ENCODE peak calls at places on chromosomes 5 and 9, in four cellular contexts. K, L, A and B are unnamed samples.

GRCh38 chr9:118782790-118783463 is 586.3 kb downstream of the BRINP1 start:
- DNase-seq in K (no peak), L (no peak), A (no peak), B (no peak)

GRCh38 chr5:96242536-96242935 is 190.5 kb downstream of the PCSK1 start:
- DNase-seq in K (no peak), L (no peak), A (peak; percentile 8), B (no peak)

GRCh38 chr9:30796806-30797205 is 1587.6 kb upstream of the ACO1 start:
- DNase-seq in K (no peak), L (no peak), A (no peak), B (no peak)

GRCh38 chr9:131722260-131722659 is 17.6 kb downstream of the RAPGEF1 start:
- DNase-seq in K (no peak), L (no peak), A (no peak), B (no peak)

GRCh38 chr5:23466401-23466886 is 41.0 kb upstream of the PRDM9 start:
- DNase-seq in K (no peak), L (no peak), A (no peak), B (no peak)

GRCh38 chr5:146048994-146049703 is 56.2 kb downstream of the PLAC8L1 start:
- DNase-seq in K (peak; percentile 76), L (peak; percentile 68), A (peak; percentile 84), B (peak; percentile 65)

GRCh38 chr9:129482521-129483466 is 138.1 kb downstream of the C9orf50 start:
- DNase-seq in K (no peak), L (no peak), A (peak; percentile 84), B (peak; percentile 49)

GRCh38 chr9:135565141-135565628 is 3.6 kb downstream of the PAEP start:
- DNase-seq in K (no peak), L (no peak), A (no peak), B (no peak)

GRCh38 chr9:20559236-20559896 is 62.9 kb downstream of the MLLT3 start:
- DNase-seq in K (no peak), L (no peak), A (peak; percentile 29), B (no peak)

GRCh38 chr9:88777498-88778312 is 213.6 kb upstream of the S1PR3 start:
- DNase-seq in K (peak; percentile 34), L (no peak), A (peak; percentile 60), B (no peak)

GRCh38 chr5:150780180-150780692 is 1.7 kb downstream of the SMIM3 start:
- DNase-seq in K (no peak), L (no peak), A (peak; percentile 79), B (no peak)

GRCh38 chr5:157248771-157249475 is 17.0 kb upstream of the CYFIP2 start:
- DNase-seq in K (no peak), L (no peak), A (no peak), B (no peak)

GRCh38 chr5:92552206-92553160 is 1028.5 kb downstream of the NR2F1-AS1 start:
- DNase-seq in K (no peak), L (no peak), A (peak; percentile 99), B (no peak)

GRCh38 chr9:79788662-79789061 is 216.9 kb downstream of the TLE4 start:
- DNase-seq in K (no peak), L (no peak), A (no peak), B (no peak)

GRCh38 chr5:1555808-1556681 is 32.3 kb upstream of the LPCAT1 start:
- DNase-seq in K (peak; percentile 44), L (no peak), A (no peak), B (no peak)

GRCh38 chr5:134079748-134080581 is 34.5 kb upstream of the TCF7 start:
- DNase-seq in K (no peak), L (no peak), A (no peak), B (no peak)

GRCh38 chr5:33261305-33261704 is 179.5 kb upstream of the TARS1 start:
- DNase-seq in K (no peak), L (no peak), A (peak; percentile 89), B (no peak)

GRCh38 chr5:127746756-127747155 is 43.6 kb downstream of the CCDC192 start:
- DNase-seq in K (no peak), L (no peak), A (peak; percentile 55), B (no peak)

GRCh38 chr5:138466900-138467710 is 1.8 kb downstream of the EGR1 start:
- DNase-seq in K (no peak), L (no peak), A (peak; percentile 38), B (no peak)

GRCh38 chr5:174935854-174936474 is 211.6 kb downstream of the MSX2 start:
- DNase-seq in K (peak; percentile 90), L (peak; percentile 83), A (peak; percentile 30), B (peak; percentile 61)

GRCh38 chr5:53871050-53871449 is 310.6 kb downstream of the NDUFS4 start:
- DNase-seq in K (no peak), L (no peak), A (no peak), B (no peak)

GRCh38 chr5:157870837-157871834 is 12.2 kb upstream of the CLINT1 start:
- DNase-seq in K (no peak), L (no peak), A (peak; percentile 54), B (no peak)

GRCh38 chr9:133717113-133718031 is 20.8 kb downstream of the SARDH start:
- DNase-seq in K (no peak), L (no peak), A (no peak), B (no peak)

GRCh38 chr9:24881361-24881760 is 335.7 kb upstream of the IZUMO3 start:
- DNase-seq in K (no peak), L (no peak), A (no peak), B (no peak)

GRCh38 chr9:93098236-93098946 is 2.4 kb downstream of the CARD19 start:
- DNase-seq in K (no peak), L (no peak), A (peak; percentile 98), B (no peak)

GRCh38 chr9:27184556-27185351 is 75.7 kb downstream of the TEK start:
- DNase-seq in K (no peak), L (no peak), A (no peak), B (no peak)

GRCh38 chr5:30103056-30104020 is 1090.1 kb upstream of the CDH6 start:
- DNase-seq in K (no peak), L (no peak), A (no peak), B (no peak)

GRCh38 chr9:105503873-105504272 is 54.1 kb upstream of the FKTN start:
- DNase-seq in K (no peak), L (no peak), A (peak; percentile 19), B (no peak)

GRCh38 chr9:85212209-85212608 is 529.5 kb downstream of the AGTPBP1 start:
- DNase-seq in K (no peak), L (no peak), A (no peak), B (no peak)

GRCh38 chr5:132269635-132270344 is 12.3 kb downstream of the PDLIM4 start:
- DNase-seq in K (peak; percentile 32), L (peak; percentile 10), A (no peak), B (no peak)
- H3K4me1 ChIP-seq in K (peaks cover 1% of the 10 kb centered on the region), L (no peaks in the 10 kb centered on the region), A (peaks cover 37% of the 10 kb centered on the region), B (peaks cover 28% of the 10 kb centered on the region)

GRCh38 chr5:14038341-14038959 is 94.0 kb upstream of the DNAH5 start:
- DNase-seq in K (no peak), L (no peak), A (peak; percentile 97), B (no peak)

GRCh38 chr5:14036514-14036913 is 92.0 kb upstream of the DNAH5 start:
- DNase-seq in K (no peak), L (peak; percentile 42), A (peak; percentile 69), B (no peak)

GRCh38 chr5:14035859-14036440 is 91.5 kb upstream of the DNAH5 start:
- DNase-seq in K (no peak), L (peak; percentile 71), A (peak; percentile 100), B (peak; percentile 54)

GRCh38 chr5:14034991-14035390 is 90.5 kb upstream of the DNAH5 start:
- DNase-seq in K (no peak), L (no peak), A (peak; percentile 42), B (no peak)

GRCh38 chr5:14036947-14037346 is 92.5 kb upstream of the DNAH5 start:
- DNase-seq in K (no peak), L (no peak), A (peak; percentile 52), B (no peak)
- H2BK120ac ChIP-seq in K (peak overlapping the region; percentile 29), L (peak overlapping the region; percentile 62), A (peak overlapping the region; percentile 100), B (peak overlapping the region; percentile 25)

DNA sequence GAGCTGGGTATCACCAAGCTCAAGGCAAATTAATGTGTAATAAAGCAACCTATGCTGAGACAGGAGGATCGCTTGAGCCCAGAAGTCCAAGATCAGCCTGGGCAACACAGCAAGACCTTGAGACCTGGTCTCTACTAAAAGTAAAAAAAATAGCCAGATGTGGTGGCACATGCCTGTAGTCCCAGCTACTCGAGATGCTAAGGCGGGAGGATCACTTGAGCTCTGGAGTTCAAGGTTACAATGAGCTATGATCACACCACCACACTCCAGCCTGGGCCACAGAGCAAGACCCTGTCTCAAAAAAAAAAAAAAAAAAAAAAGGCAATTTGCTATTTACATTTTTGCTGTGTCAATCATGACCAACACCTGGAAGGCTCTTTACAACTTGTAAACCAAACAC is 5.2 kb downstream of the STRBP start:
- DNase-seq in K (no peak), L (no peak), A (no peak), B (no peak)
- H3K23ac ChIP-seq in K (no peak overlapping the region), L (no peak overlapping the region), A (no peak overlapping the region), B (no peak overlapping the region)

DNA sequence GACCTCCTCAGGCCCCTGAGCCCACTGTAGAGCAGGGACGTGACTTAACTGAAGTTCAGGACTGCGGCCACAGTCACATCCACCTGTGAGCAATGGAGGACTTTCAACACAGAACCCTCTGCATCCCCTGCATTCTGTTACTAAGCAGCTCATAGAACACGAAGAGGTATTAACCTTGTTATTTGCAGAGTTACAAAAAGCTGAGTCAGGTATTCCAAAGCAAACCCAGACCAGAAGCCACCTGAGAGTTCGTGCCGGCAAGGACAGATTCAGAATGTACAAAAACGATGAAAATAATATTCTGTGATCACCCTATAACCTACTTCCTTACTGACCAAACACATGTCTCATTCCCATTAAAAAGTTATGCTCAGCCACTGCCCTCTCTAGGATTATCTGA is 33.0 kb upstream of the PRSS3 start:
- DNase-seq in K (no peak), L (no peak), A (no peak), B (no peak)
- H3K4me1 ChIP-seq in K (no peaks in the 10 kb centered on the region), L (no peaks in the 10 kb centered on the region), A (no peaks in the 10 kb centered on the region), B (no peaks in the 10 kb centered on the region)

GRCh38 chr5:179732412-179732917 is at the start of gene MAML1:
- DNase-seq in K (peak; percentile 99), L (peak; percentile 100), A (peak; percentile 100), B (peak; percentile 100)

GRCh38 chr5:179734536-179735164 is 2.0 kb downstream of the MAML1 start:
- DNase-seq in K (no peak), L (no peak), A (no peak), B (no peak)

GRCh38 chr5:179733764-179734126 is 1.1 kb downstream of the MAML1 start:
- DNase-seq in K (no peak), L (no peak), A (no peak), B (peak; percentile 6)

GRCh38 chr5:179731791-179732411 is 721 bp upstream of the MAML1 start:
- DNase-seq in K (peak; percentile 57), L (peak; percentile 36), A (peak; percentile 89), B (no peak)

GRCh38 chr5:179732918-179733763 is 519 bp downstream of the MAML1 start:
- DNase-seq in K (peak; percentile 67), L (peak; percentile 53), A (peak; percentile 28), B (peak; percentile 12)
- H2BK120ac ChIP-seq in K (no peak overlapping the region), L (no peak overlapping the region), A (no peak overlapping the region), B (no peak overlapping the region)